ENCODE peak calls at places on chromosomes 7 and 10, in five cellular contexts. A, G, Z, V and B are unnamed samples.

GRCh38 chr10:101291254-101292193 is 62.3 kb upstream of the LBX1 start:
- DNase-seq in A (peak), G (peak), Z (no peak), V (no peak), B (no peak)

GRCh38 chr7:50416509-50417299 is 33.4 kb downstream of the FIGNL1 start:
- DNase-seq in A (no peak), G (no peak), Z (no peak), V (no peak), B (no peak)

GRCh38 chr7:45897042-45897690 is 8.9 kb downstream of the IGFBP1 start:
- DNase-seq in A (no peak), G (no peak), Z (no peak), V (no peak), B (no peak)

GRCh38 chr7:155257482-155258232 is 40.0 kb upstream of the INSIG1 start:
- DNase-seq in A (peak), G (no peak), Z (peak), V (no peak), B (no peak)

GRCh38 chr10:104766341-104766740 is 125.3 kb downstream of the SORCS3 start:
- DNase-seq in A (no peak), G (no peak), Z (no peak), V (no peak), B (no peak)

GRCh38 chr10:102752934-102753664 is 9.4 kb downstream of the WBP1L start:
- DNase-seq in A (no peak), G (no peak), Z (no peak), V (no peak), B (no peak)

GRCh38 chr10:114683162-114683561 is 25.1 kb upstream of the ABLIM1 start:
- DNase-seq in A (no peak), G (no peak), Z (no peak), V (no peak), B (no peak)

GRCh38 chr7:50475340-50475739 is 25.2 kb upstream of the FIGNL1 start:
- DNase-seq in A (peak), G (no peak), Z (no peak), V (no peak), B (no peak)

GRCh38 chr7:47147213-47147631 is 434.7 kb downstream of the TNS3 start:
- DNase-seq in A (no peak), G (no peak), Z (no peak), V (no peak), B (no peak)